ENCODE peak calls at places on chromosomes 3 and 15, in five cellular contexts. X is PC-3, V is lower lobe of right lung, A is A549, S is heart left ventricle. N is an unnamed sample.

GRCh38 chr3:190586631-190587000 is 72.7 kb downstream of the IL1RAP start:
- DNase-seq in X (peak), V (no peak), A (peak), S (peak), N (peak)

GRCh38 chr3:42819351-42819965 is 10.2 kb downstream of the ACKR2 start:
- DNase-seq in X (peak), V (no peak), A (no peak), S (no peak), N (no peak)

GRCh38 chr15:65870889-65871533 is 1.7 kb downstream of the RAB11A start:
- DNase-seq in X (peak), V (no peak), A (peak), S (no peak), N (peak)

GRCh38 chr15:80484312-80484981 is 80.3 kb downstream of the ARNT2 start:
- DNase-seq in X (no peak), V (no peak), A (no peak), S (no peak), N (no peak)

GRCh38 chr3:35675206-35675605 is 35.9 kb downstream of the ARPP21 start:
- DNase-seq in X (no peak), V (no peak), A (no peak), S (no peak), N (no peak)

GRCh38 chr3:106208979-106209378 is 340.2 kb upstream of the CBLB start:
- DNase-seq in X (peak), V (no peak), A (peak), S (no peak), N (peak)

GRCh38 chr3:61371123-61371522 is 119.9 kb upstream of the FHIT start:
- DNase-seq in X (peak), V (no peak), A (peak), S (no peak), N (no peak)

GRCh38 chr3:183437696-183438564 is 9.5 kb upstream of the MCF2L2 start:
- DNase-seq in X (no peak), V (no peak), A (no peak), S (no peak), N (no peak)

GRCh38 chr3:49007068-49007770 is at the start of gene WDR6:
- DNase-seq in X (peak), V (peak), A (peak), S (peak), N (peak)

GRCh38 chr3:66425032-66425431 is 75.8 kb downstream of the LRIG1 start:
- DNase-seq in X (no peak), V (no peak), A (no peak), S (peak), N (no peak)

GRCh38 chr15:50182233-50183013 is 427 bp downstream of the SLC27A2 start:
- DNase-seq in X (no peak), V (peak), A (peak), S (no peak), N (peak)

GRCh38 chr15:92049290-92050008 is 195.9 kb downstream of the SLCO3A1 start:
- DNase-seq in X (no peak), V (no peak), A (no peak), S (no peak), N (no peak)

GRCh38 chr3:63909431-63909830 is 2.8 kb downstream of the SCAANT1 start:
- DNase-seq in X (no peak), V (no peak), A (no peak), S (no peak), N (no peak)

GRCh38 chr3:184239710-184240109 is 9.1 kb downstream of the ALG3 start:
- DNase-seq in X (no peak), V (peak), A (no peak), S (no peak), N (no peak)

GRCh38 chr15:39579487-39580116 is 1.3 kb upstream of the THBS1 start:
- DNase-seq in X (peak), V (peak), A (peak), S (peak), N (peak)

GRCh38 chr3:62677926-62678325 is 197.3 kb downstream of the CADPS start:
- DNase-seq in X (no peak), V (no peak), A (no peak), S (no peak), N (no peak)

GRCh38 chr3:126540946-126541627 is 17.1 kb downstream of the CHST13 start:
- DNase-seq in X (no peak), V (peak), A (no peak), S (no peak), N (no peak)

GRCh38 chr3:187255314-187255713 is 36.2 kb downstream of the MASP1 start:
- DNase-seq in X (no peak), V (no peak), A (no peak), S (no peak), N (no peak)

GRCh38 chr15:89576417-89576773 is 1.1 kb downstream of the TICRR start:
- DNase-seq in X (no peak), V (no peak), A (peak), S (no peak), N (peak)

GRCh38 chr3:45647148-45647619 is 42.0 kb upstream of the SACM1L start:
- DNase-seq in X (peak), V (no peak), A (peak), S (no peak), N (peak)

GRCh38 chr3:30664884-30665283 is 58.5 kb downstream of the TGFBR2 start:
- DNase-seq in X (no peak), V (no peak), A (no peak), S (no peak), N (no peak)

GRCh38 chr3:124791639-124792111 is 61.4 kb downstream of the UMPS start:
- DNase-seq in X (no peak), V (no peak), A (no peak), S (peak), N (peak)

GRCh38 chr3:5212625-5213573 is 25.4 kb downstream of the EDEM1 start:
- DNase-seq in X (peak), V (no peak), A (no peak), S (no peak), N (no peak)

GRCh38 chr3:30435950-30436349 is 170.5 kb upstream of the TGFBR2 start:
- DNase-seq in X (no peak), V (no peak), A (no peak), S (no peak), N (peak)

GRCh38 chr3:38164966-38165721 is at the start of gene OXSR1:
- DNase-seq in X (peak), V (peak), A (peak), S (peak), N (peak)

GRCh38 chr3:38165722-38166387 is 518 bp downstream of the OXSR1 start:
- DNase-seq in X (peak), V (peak), A (peak), S (no peak), N (peak)

GRCh38 chr3:38164136-38164965 is 986 bp upstream of the OXSR1 start:
- DNase-seq in X (no peak), V (no peak), A (no peak), S (no peak), N (no peak)

GRCh38 chr3:38158472-38158871 is 6.9 kb upstream of the OXSR1 start:
- DNase-seq in X (no peak), V (no peak), A (no peak), S (no peak), N (no peak)

GRCh38 chr3:38163117-38163870 is 2.0 kb upstream of the OXSR1 start:
- DNase-seq in X (peak), V (no peak), A (peak), S (no peak), N (no peak)
- TF ChIP-seq CTCF in X (peak), V (no peak), A (no peak), S (no peak), N (no peak)

GRCh38 chr3:8500208-8500961 is 1.2 kb upstream of the LMCD1 start:
- DNase-seq in X (peak), V (no peak), A (peak), S (no peak), N (peak)
- H3K4me3 ChIP-seq in X (peak), V (peak), A (peak), S (no peak), N (peak)

DNA sequence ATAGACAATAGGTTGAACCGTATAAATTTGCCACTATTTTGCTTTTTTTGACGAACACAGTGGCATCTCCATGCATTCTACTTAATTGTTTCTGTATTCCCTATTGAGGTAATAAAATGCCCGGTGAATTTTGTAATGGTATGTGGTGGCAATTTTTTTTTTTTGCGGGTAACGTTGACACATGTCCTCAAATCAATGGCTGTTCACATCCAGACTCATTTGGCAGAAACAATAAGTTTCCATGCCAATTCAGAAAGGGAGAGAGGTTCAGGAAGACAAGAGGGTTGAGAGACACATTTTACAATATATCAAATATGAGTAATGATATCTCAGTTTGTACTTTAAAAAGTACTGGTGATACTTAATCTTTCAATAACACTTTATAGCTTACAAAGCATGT is 463.9 kb downstream of the WDR72 start:
- DNase-seq in X (no peak), V (no peak), A (no peak), S (no peak), N (no peak)
- TF ChIP-seq CTCF in X (no peak), V (no peak), A (no peak), S (no peak), N (no peak)

GRCh38 chr3:72889310-72890165 is 1.7 kb downstream of the GXYLT2 start:
- DNase-seq in X (no peak), V (no peak), A (no peak), S (no peak), N (no peak)
- H3K4me3 ChIP-seq in X (peak), V (peak), A (no peak), S (no peak), N (peak)

DNA sequence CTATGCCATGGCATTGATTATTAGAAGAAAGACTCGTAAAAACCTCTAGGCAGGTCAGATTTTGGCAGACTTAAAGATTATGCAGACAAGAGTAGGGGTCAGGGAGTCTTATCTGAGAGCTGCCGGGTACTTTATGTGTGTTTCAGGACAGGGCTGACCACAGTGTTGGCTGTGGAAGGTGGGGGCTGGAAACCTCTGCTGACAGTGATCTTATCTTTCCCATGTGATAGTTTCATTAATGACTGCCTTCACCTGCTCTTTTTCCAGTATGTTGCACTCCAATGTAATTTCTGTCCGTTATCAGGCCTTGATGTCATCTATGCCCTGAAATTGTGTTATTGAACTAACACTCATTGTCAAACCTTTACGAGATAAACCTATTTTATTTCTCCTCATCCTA is 49.9 kb downstream of the B3GALNT1 start:
- DNase-seq in X (no peak), V (no peak), A (no peak), S (no peak), N (no peak)
- TF ChIP-seq CTCF in X (no peak), V (no peak), A (no peak), S (no peak), N (no peak)

GRCh38 chr3:115445559-115445958 is 177.8 kb upstream of the GAP43 start:
- DNase-seq in X (no peak), V (no peak), A (no peak), S (no peak), N (no peak)

DNA sequence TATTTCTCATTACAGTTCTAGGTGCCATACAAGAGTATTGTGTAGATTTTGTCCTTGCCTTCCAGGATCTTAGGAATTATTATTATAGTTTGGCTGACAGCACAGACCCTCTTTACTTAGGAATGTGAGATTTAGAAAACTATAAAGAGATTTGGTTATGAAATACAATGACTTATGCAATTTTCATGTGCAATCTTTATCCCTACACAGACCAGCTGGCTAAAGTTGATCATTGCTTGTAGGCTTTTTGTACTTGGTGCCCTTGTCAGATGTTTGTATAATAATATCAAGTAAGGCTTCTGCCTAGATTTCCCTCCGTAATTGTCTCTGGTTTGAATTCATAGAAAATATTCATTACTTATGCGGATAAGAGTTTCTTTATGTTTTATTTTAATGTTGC is 174.5 kb upstream of the GAP43 start:
- DNase-seq in X (no peak), V (no peak), A (no peak), S (no peak), N (peak)
- H3K4me3 ChIP-seq in X (no peak), V (no peak), A (no peak), S (no peak), N (no peak)

DNA sequence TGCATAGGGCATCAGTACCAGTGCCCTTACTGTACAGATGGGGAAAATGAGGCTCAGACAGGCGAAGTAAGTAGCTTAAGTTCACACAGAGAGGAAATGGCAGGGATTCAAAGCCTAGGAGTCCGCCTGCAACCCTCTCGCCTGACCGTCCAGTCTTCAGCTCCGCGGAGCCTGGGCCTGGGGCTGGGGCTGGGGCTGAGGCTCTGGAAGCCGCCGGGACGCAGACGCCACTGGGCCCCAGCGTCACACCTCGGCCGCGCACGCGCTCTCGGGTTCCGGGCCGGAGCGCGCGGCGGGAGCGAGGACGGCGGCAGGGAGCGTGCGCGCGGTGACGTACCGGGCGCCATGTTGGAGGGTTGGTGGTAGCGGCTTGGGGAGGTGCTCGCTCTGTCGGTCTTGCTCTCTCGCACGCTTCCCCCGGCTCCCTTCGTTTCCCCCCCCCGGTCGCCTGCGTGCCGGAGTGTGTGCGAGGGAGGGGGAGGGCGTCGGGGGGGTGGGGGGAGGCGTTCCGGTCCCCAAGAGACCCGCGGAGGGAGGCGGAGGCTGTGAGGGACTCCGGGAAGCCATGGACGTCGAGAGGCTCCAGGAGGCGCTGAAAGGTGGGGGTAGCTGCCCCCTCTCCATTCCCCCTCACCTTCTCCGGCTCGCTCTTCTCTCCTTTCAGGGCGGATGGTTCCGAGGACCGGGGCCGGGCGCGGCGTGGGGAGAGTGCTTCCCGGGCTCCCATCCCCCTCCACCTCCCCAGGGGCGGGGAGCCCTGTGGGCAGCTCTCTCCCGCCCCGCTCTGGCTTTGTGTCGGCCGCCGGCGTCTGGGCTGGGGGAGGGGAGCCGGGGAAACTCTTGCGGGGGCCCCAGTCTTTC is at the start of gene PPP4R2:
- DNase-seq in X (peak), V (peak), A (peak), S (peak), N (peak)
- TF ChIP-seq CTCF in X (no peak), V (peak), A (no peak), S (no peak), N (no peak)

DNA sequence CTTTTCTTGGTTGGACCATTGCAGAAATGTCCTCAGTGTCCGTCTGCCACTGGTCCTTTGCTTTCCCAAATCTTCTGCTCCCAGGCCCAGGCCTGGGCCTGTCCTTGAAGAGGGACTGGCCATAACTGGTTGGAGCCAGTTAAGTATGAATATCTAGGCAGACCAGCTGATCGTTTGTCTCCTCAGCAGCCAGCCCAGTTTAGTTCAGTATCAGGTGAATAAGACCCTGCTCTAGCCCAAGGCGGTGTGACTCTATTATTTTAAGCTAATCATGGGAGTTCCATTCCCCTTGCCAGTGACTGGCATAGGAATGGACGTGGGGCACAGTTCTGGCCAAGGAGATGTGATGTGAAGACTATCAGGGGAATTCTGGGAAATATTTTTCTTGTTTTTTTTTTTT is 73.9 kb upstream of the RASGRF1 start:
- DNase-seq in X (no peak), V (no peak), A (no peak), S (no peak), N (no peak)
- H3K4me3 ChIP-seq in X (no peak), V (no peak), A (no peak), S (no peak), N (no peak)

GRCh38 chr15:57462391-57462790 is 86.1 kb downstream of the CGNL1 start:
- DNase-seq in X (peak), V (no peak), A (no peak), S (no peak), N (no peak)
- TF ChIP-seq CTCF in X (peak), V (no peak), A (peak), S (peak), N (peak)

N was measured in AG10803.